ENCODE peak calls at places on chromosomes 7 and 10, in eight cellular contexts. K is HT-29; G is MCF 10A; H is mucosa of gallbladder; Z is IMR-90; E is CD8-positive, alpha-beta T cell; Q is stimulated activated naive CD8-positive, alpha-beta T cell treated with anti-CD3 and anti-CD28 coated beads, Interleukin-15, Interleukin-2, amounts not matched to agents 100 U/mL and 50 U/mL, for 24 hours; C is activated CD4-positive, alpha-beta T cell treated with anti-CD3 and anti-CD28 coated beads for 36 hours. M is an unnamed sample.

GRCh38 chr10:125060851-125061556 is 99.4 kb downstream of the CTBP2 start:
- DNase-seq in K (peak), G (peak), H (peak), Z (peak), E (peak), Q (peak), C (peak), M (peak)

GRCh38 chr10:91146146-91146545 is 74.3 kb upstream of the PCGF5 start:
- DNase-seq in K (no peak), G (no peak), H (no peak), Z (no peak), E (no peak), Q (no peak), C (no peak), M (no peak)

GRCh38 chr7:68760556-68760955 is 837.7 kb upstream of the AUTS2 start:
- DNase-seq in K (no peak), G (no peak), H (no peak), Z (no peak), E (no peak), Q (no peak), C (no peak), M (no peak)

GRCh38 chr10:119025776-119026175 is 3.7 kb upstream of the NANOS1 start:
- DNase-seq in K (no peak), G (no peak), H (no peak), Z (no peak), E (no peak), Q (no peak), C (no peak), M (no peak)

GRCh38 chr10:77192402-77192801 is 445.2 kb downstream of the KCNMA1 start:
- DNase-seq in K (no peak), G (no peak), H (no peak), Z (peak), E (no peak), Q (no peak), C (no peak), M (no peak)

GRCh38 chr10:30027057-30028005 is 32.1 kb downstream of the JCAD start:
- DNase-seq in K (peak), G (peak), H (peak), Z (no peak), E (peak), Q (peak), C (peak), M (peak)

GRCh38 chr10:113002449-113002777 is 52.4 kb downstream of the TCF7L2 start:
- DNase-seq in K (no peak), G (no peak), H (no peak), Z (no peak), E (no peak), Q (no peak), C (no peak), M (no peak)

GRCh38 chr10:62244785-62245595 is 23.7 kb downstream of the RTKN2 start:
- DNase-seq in K (peak), G (peak), H (peak), Z (peak), E (peak), Q (peak), C (peak), M (peak)

GRCh38 chr10:33111652-33112051 is 153.6 kb upstream of the ITGB1 start:
- DNase-seq in K (no peak), G (no peak), H (no peak), Z (no peak), E (no peak), Q (no peak), C (no peak), M (no peak)

GRCh38 chr10:104688251-104688650 is 47.2 kb downstream of the SORCS3 start:
- DNase-seq in K (no peak), G (no peak), H (no peak), Z (no peak), E (no peak), Q (no peak), C (no peak), M (no peak)

GRCh38 chr7:17651926-17652385 is 288.3 kb downstream of the SNX13 start:
- DNase-seq in K (no peak), G (peak), H (no peak), Z (peak), E (no peak), Q (no peak), C (no peak), M (no peak)

GRCh38 chr7:38232475-38233366 is 40.7 kb downstream of the TARP start:
- DNase-seq in K (no peak), G (no peak), H (peak), Z (peak), E (peak), Q (peak), C (peak), M (peak)

GRCh38 chr10:49280001-49280408 is 19.0 kb upstream of the C10orf71 start:
- DNase-seq in K (no peak), G (peak), H (no peak), Z (peak), E (no peak), Q (no peak), C (peak), M (peak)

GRCh38 chr7:133540096-133540860 is 287.4 kb downstream of the EXOC4 start:
- DNase-seq in K (no peak), G (no peak), H (no peak), Z (no peak), E (no peak), Q (no peak), C (no peak), M (no peak)

GRCh38 chr7:4683884-4684565 is 1.9 kb downstream of the FOXK1 start:
- DNase-seq in K (peak), G (peak), H (no peak), Z (peak), E (peak), Q (peak), C (peak), M (peak)

GRCh38 chr7:142813262-142813661 is 41.6 kb upstream of the EPHB6 start:
- DNase-seq in K (peak), G (no peak), H (no peak), Z (peak), E (no peak), Q (no peak), C (peak), M (peak)

GRCh38 chr7:46754135-46754730 is 827.7 kb downstream of the TNS3 start:
- DNase-seq in K (no peak), G (peak), H (no peak), Z (peak), E (no peak), Q (no peak), C (no peak), M (no peak)

GRCh38 chr10:101011517-101012423 is 12.2 kb downstream of the LZTS2 start:
- DNase-seq in K (peak), G (no peak), H (no peak), Z (peak), E (no peak), Q (no peak), C (no peak), M (no peak)